ENCODE peak calls at places on chromosomes 4 and X, in nine cellular contexts. T is tibial nerve, G is upper lobe of left lung, L is body of pancreas, Z is nephron progenitor cell, W is MCF 10A, P is endothelial cell, Q is dorsolateral prefrontal cortex, I is cardiac muscle cell. C is an unnamed sample.

GRCh38 chr4:68342139-68342538 is 7.8 kb downstream of the YTHDC1 start:
- DNase-seq in T (no peak), G (no peak), L (no peak), Z (no peak), W (peak), P (no peak), Q (no peak), I (no peak), C (peak)

GRCh38 chr4:163590103-163590502 is 95.6 kb downstream of the TMA16 start:
- DNase-seq in T (no peak), G (no peak), L (no peak), Z (no peak), W (no peak), P (no peak), Q (no peak), I (no peak), C (no peak)

GRCh38 chr4:8255698-8256441 is 13.7 kb upstream of the HTRA3 start:
- DNase-seq in T (no peak), G (peak), L (no peak), Z (no peak), W (no peak), P (no peak), Q (no peak), I (no peak), C (peak)

GRCh38 chr4:182938213-182938645 is 21.0 kb upstream of the DCTD start:
- DNase-seq in T (peak), G (peak), L (peak), Z (peak), W (peak), P (peak), Q (peak), I (peak), C (peak)

GRCh38 chr4:5050520-5050955 is 742 bp upstream of the STK32B start:
- DNase-seq in T (peak), G (peak), L (peak), Z (peak), W (peak), P (peak), Q (peak), I (peak), C (peak)

GRCh38 chr4:151302432-151302831 is 23.0 kb downstream of the SH3D19 start:
- DNase-seq in T (no peak), G (no peak), L (no peak), Z (no peak), W (no peak), P (no peak), Q (no peak), I (no peak), C (peak)

GRCh38 chr4:57095956-57096355 is 14.2 kb downstream of the IGFBP7 start:
- DNase-seq in T (no peak), G (no peak), L (no peak), Z (no peak), W (no peak), P (no peak), Q (no peak), I (no peak), C (peak)

GRCh38 chrX:71181910-71182799 is 37.5 kb downstream of the NLGN3 start:
- DNase-seq in T (peak), G (peak), L (peak), Z (peak), W (peak), P (peak), Q (peak), I (peak), C (peak)

GRCh38 chr4:55079451-55080173 is 45.8 kb downstream of the KDR start:
- DNase-seq in T (no peak), G (no peak), L (no peak), Z (no peak), W (no peak), P (no peak), Q (no peak), I (no peak), C (peak)

GRCh38 chr4:129514852-129515251 is 418.9 kb downstream of the C4orf33 start:
- DNase-seq in T (no peak), G (no peak), L (no peak), Z (no peak), W (no peak), P (no peak), Q (no peak), I (no peak), C (no peak)

GRCh38 chr4:80814266-80814665 is 216.2 kb upstream of the BMP3 start:
- DNase-seq in T (no peak), G (no peak), L (no peak), Z (no peak), W (no peak), P (no peak), Q (no peak), I (no peak), C (peak)

GRCh38 chrX:126552313-126553022 is at the start of gene DCAF12L1:
- DNase-seq in T (no peak), G (peak), L (no peak), Z (peak), W (no peak), P (peak), Q (no peak), I (peak), C (no peak)

GRCh38 chrX:136619889-136620505 is 28.0 kb upstream of the CD40LG start:
- DNase-seq in T (no peak), G (no peak), L (no peak), Z (no peak), W (no peak), P (no peak), Q (no peak), I (no peak), C (no peak)

GRCh38 chr4:26342328-26343040 is 21.7 kb downstream of the RBPJ start:
- DNase-seq in T (no peak), G (no peak), L (no peak), Z (no peak), W (peak), P (no peak), Q (no peak), I (peak), C (peak)

GRCh38 chr4:128600410-128600809 is 209.1 kb upstream of the JADE1 start:
- DNase-seq in T (no peak), G (no peak), L (peak), Z (no peak), W (peak), P (no peak), Q (peak), I (no peak), C (peak)

GRCh38 chr4:98148856-98149255 is 5.6 kb upstream of the STPG2 start:
- DNase-seq in T (no peak), G (no peak), L (no peak), Z (no peak), W (peak), P (no peak), Q (no peak), I (no peak), C (no peak)

GRCh38 chrX:150201841-150202240 is 161.3 kb upstream of the MAMLD1 start:
- DNase-seq in T (no peak), G (no peak), L (no peak), Z (no peak), W (peak), P (no peak), Q (no peak), I (no peak), C (peak)

GRCh38 chr4:109184421-109184956 is 118.0 kb downstream of the COL25A1 start:
- DNase-seq in T (no peak), G (no peak), L (no peak), Z (no peak), W (no peak), P (no peak), Q (no peak), I (no peak), C (peak)

GRCh38 chr4:135834471-135834870 is 1632.9 kb upstream of the PABPC4L start:
- DNase-seq in T (no peak), G (no peak), L (no peak), Z (no peak), W (no peak), P (no peak), Q (no peak), I (no peak), C (no peak)

GRCh38 chr4:1644906-1645657 is 39.0 kb downstream of the FAM53A start:
- DNase-seq in T (no peak), G (peak), L (no peak), Z (peak), W (peak), P (no peak), Q (peak), I (peak), C (peak)

DNA sequence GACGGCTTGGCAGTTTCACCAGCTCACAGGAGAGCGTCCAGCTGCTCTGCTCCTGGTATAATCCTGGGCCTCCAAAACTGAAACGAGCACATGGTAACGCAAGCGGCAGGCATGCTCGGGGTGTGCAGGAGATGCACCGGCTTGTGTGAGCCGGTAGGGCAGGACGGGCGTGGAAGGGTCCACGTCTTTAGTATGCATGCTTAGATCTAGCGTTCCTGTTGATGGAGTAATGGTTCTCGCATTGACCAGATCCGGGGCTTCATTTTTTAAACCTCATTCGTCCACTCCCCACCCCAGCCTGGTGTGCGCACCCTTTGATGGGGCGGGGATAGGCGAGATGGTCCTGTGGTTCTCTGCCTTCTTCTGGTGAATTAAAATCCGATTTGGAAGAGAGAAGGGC is 39.7 kb downstream of the FAM149A start:
- DNase-seq in T (no peak), G (no peak), L (peak), Z (peak), W (no peak), P (peak), Q (no peak), I (peak), C (peak)
- TF ChIP-seq CTCF in T (no peak), G (no peak), L (no peak), Z (no peak), W (no peak), P (no peak), Q (no peak), I (peak), C (peak)

GRCh38 chrX:56284269-56284668 is 52.1 kb downstream of the KLF8 start:
- DNase-seq in T (no peak), G (no peak), L (no peak), Z (no peak), W (no peak), P (no peak), Q (no peak), I (no peak), C (no peak)

GRCh38 chrX:56279869-56280268 is 47.7 kb downstream of the KLF8 start:
- DNase-seq in T (no peak), G (no peak), L (no peak), Z (no peak), W (no peak), P (no peak), Q (no peak), I (no peak), C (no peak)

DNA sequence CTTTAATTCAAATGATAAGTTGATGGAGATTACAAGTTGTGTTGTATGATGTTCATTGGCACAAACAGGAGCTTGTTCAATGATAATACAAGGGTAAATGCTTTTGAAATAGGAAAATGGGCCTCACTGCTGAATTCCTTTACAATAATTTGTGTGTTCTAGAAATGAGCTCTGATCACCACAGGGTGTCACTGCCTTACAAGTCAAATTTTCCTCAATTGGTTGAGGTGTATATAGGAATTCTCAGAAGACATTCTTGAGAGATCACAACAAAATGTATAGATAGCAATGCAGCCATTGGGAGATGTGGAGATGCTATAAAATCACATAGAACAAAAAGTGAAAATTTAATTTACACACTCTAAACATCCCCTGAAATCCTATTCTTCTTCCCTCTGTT is 49.6 kb downstream of the KLF8 start:
- DNase-seq in T (no peak), G (no peak), L (no peak), Z (no peak), W (peak), P (peak), Q (no peak), I (peak), C (peak)
- TF ChIP-seq CTCF in T (no peak), G (no peak), L (no peak), Z (no peak), W (peak), P (no peak), Q (peak), I (peak), C (peak)

DNA sequence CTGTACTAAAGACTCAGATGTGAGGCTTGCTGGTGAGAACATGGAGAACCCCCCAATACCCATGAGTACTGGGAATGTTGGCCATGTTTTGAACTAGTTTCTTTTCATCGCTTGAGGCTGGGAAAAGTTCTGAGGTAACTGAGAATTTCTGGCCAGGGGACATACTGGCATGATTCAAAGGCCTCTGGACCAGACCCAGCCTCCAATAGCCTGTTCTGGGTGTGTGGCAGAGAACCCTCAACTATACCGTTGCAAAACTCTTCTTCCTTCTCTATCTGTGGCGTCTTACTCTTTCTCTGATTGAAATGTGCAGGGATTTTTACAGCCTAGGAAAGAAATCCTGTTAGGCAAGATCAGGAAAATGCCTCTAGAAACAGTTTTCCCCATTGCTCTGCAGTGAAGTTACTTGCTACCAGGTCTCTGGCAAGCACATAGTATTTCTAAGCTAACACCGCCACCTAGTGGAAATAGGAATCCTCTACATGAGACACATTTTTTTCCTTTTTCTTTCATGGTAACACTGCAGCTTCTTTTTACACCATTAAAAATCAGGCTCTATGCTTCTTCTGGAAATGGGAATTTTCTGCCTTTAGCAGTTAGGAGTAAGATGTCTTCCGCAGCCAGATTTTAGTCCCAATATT is 170.7 kb upstream of the ZCCHC13 start:
- DNase-seq in T (no peak), G (no peak), L (no peak), Z (peak), W (peak), P (peak), Q (no peak), I (peak), C (peak)
- TF ChIP-seq CTCF in T (peak), G (peak), L (peak), Z (peak), W (peak), P (peak), Q (peak), I (peak), C (peak)

DNA sequence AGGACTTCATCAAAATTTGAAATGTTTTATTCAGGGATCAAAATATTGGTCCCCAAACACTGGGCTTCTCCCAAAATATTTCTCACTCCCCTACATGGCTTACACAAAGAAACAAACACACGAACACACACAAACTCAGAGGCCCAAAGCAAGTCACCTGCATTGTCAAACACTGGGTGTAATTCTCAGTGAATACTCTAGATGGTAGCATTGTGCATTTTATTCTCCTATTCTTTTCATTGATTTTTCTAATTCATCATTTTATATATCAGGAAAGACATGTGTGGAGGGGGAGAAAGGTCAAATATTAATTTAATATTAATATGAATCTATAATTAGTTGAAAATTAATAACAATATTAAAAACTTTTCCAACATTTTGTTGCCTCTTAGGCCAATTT is 72.3 kb upstream of the TNMD start:
- DNase-seq in T (no peak), G (no peak), L (no peak), Z (no peak), W (peak), P (no peak), Q (no peak), I (peak), C (peak)
- TF ChIP-seq CTCF in T (peak), G (peak), L (peak), Z (peak), W (peak), P (peak), Q (peak), I (peak), C (peak)

DNA sequence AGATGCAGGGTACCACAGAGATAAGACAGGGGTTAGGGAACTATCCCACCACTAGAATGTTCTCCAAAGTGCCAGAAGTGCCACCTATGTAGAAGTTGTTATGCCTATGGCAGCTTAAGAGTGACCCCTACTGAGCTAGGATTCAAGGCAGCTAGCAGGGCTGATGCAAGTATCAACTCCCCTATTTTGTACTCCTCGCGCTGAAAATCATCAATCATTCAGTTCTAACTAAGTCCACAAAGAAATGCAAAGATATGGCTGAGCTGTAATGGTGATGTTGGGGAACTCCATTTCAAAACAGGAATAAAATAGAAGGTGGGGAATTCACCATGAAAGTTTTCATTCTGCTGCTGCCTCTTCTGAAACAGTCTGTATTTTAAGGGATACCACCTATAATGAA is 13.8 kb downstream of the ACSL4 start:
- DNase-seq in T (no peak), G (no peak), L (no peak), Z (no peak), W (no peak), P (no peak), Q (no peak), I (no peak), C (no peak)
- TF ChIP-seq CTCF in T (no peak), G (no peak), L (no peak), Z (no peak), W (no peak), P (no peak), Q (no peak), I (no peak), C (no peak)

DNA sequence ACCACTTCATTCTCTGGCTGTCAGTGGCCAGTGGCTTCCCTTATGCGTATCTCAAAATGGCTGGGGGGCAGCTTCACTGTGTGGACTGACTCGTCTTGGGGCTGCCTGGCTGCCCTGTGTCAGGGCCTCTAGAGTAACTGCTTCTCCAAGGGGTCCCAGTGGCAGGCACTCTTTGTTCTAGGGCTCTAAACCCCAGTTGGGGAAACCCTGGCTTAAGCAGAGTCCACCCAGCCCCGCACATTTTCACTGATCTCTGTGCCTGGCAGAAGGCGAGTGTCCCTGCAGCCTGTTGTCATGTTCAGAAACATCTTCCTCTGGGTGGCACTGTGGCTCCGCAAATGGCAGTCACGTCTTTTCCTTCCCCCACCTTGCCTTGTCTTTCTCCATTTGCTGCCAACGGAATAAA is 59.7 kb downstream of the NBDY start:
- DNase-seq in T (no peak), G (no peak), L (no peak), Z (no peak), W (no peak), P (no peak), Q (peak), I (no peak), C (peak)
- TF ChIP-seq CTCF in T (peak), G (no peak), L (peak), Z (no peak), W (no peak), P (no peak), Q (peak), I (peak), C (peak)

GRCh38 chrX:40171513-40172168 is 73.9 kb upstream of the BCOR start:
- DNase-seq in T (no peak), G (peak), L (no peak), Z (peak), W (no peak), P (peak), Q (no peak), I (peak), C (peak)

GRCh38 chrX:40167240-40168182 is 69.8 kb upstream of the BCOR start:
- DNase-seq in T (no peak), G (peak), L (no peak), Z (peak), W (no peak), P (peak), Q (no peak), I (peak), C (no peak)

GRCh38 chrX:40170830-40171512 is 73.2 kb upstream of the BCOR start:
- DNase-seq in T (no peak), G (no peak), L (no peak), Z (peak), W (no peak), P (no peak), Q (no peak), I (peak), C (no peak)

GRCh38 chrX:40168183-40169015 is 70.6 kb upstream of the BCOR start:
- DNase-seq in T (no peak), G (peak), L (no peak), Z (peak), W (no peak), P (no peak), Q (no peak), I (no peak), C (no peak)

GRCh38 chrX:40169193-40170086 is 71.7 kb upstream of the BCOR start:
- DNase-seq in T (no peak), G (peak), L (no peak), Z (peak), W (no peak), P (peak), Q (no peak), I (peak), C (no peak)
- TF ChIP-seq CTCF in T (peak), G (peak), L (peak), Z (peak), W (no peak), P (peak), Q (no peak), I (peak), C (no peak)

GRCh38 chrX:24465524-24465850 is 401 bp downstream of the PDK3 start:
- DNase-seq in T (no peak), G (no peak), L (no peak), Z (no peak), W (no peak), P (no peak), Q (no peak), I (peak), C (no peak)

GRCh38 chrX:24464498-24464835 is 619 bp upstream of the PDK3 start:
- DNase-seq in T (no peak), G (no peak), L (no peak), Z (no peak), W (no peak), P (no peak), Q (no peak), I (no peak), C (no peak)

GRCh38 chrX:24463077-24463476 is 2.0 kb upstream of the PDK3 start:
- DNase-seq in T (no peak), G (no peak), L (no peak), Z (no peak), W (no peak), P (no peak), Q (no peak), I (no peak), C (no peak)

GRCh38 chrX:24466025-24466424 is 939 bp downstream of the PDK3 start:
- DNase-seq in T (no peak), G (no peak), L (no peak), Z (peak), W (no peak), P (no peak), Q (no peak), I (no peak), C (no peak)

GRCh38 chrX:24464836-24465523 is at the start of gene PDK3:
- DNase-seq in T (peak), G (peak), L (peak), Z (peak), W (peak), P (peak), Q (peak), I (peak), C (peak)
- TF ChIP-seq CTCF in T (no peak), G (no peak), L (no peak), Z (no peak), W (no peak), P (no peak), Q (no peak), I (no peak), C (no peak)

GRCh38 chrX:361231-362145 is 25.2 kb downstream of the PPP2R3B start:
- DNase-seq in T (no peak), G (peak), L (no peak), Z (no peak), W (no peak), P (no peak), Q (no peak), I (no peak), C (no peak)
- TF ChIP-seq CTCF in T (no peak), G (no peak), L (no peak), Z (no peak), W (no peak), P (no peak), Q (no peak), I (no peak), C (no peak)